ENCODE peak calls at places on chromosomes 16 and 17, in five cellular contexts. V is fibroblast of lung, F is lower lobe of right lung, U is NT2/D1, Y is IMR-90. P is an unnamed sample.

GRCh38 chr16:7422489-7422888 is 89.8 kb downstream of the RBFOX1 start:
- DNase-seq in F (no peak), U (no peak), V (no peak), Y (no peak), P (no peak)

GRCh38 chr17:78986048-78986648 is 6.4 kb upstream of the LGALS3BP start:
- DNase-seq in Y (peak; percentile 39), U (no peak), V (peak; percentile 62), F (no peak), P (no peak)

GRCh38 chr17:35743911-35744328 is 9.1 kb downstream of the GAS2L2 start:
- DNase-seq in Y (peak; percentile 40), F (no peak), V (peak; percentile 45), U (no peak), P (peak; percentile 18)

GRCh38 chr16:84821728-84822676 is 2.2 kb downstream of the CRISPLD2 start:
- DNase-seq in U (no peak), V (peak; percentile 64), F (no peak), Y (no peak), P (no peak)

GRCh38 chr17:3512512-3513171 is 36.8 kb downstream of the ASPA start:
- DNase-seq in U (no peak), F (no peak), V (peak; percentile 90), Y (peak; percentile 20), P (no peak)

GRCh38 chr17:35345926-35346771 is 27.3 kb downstream of the SLFN11 start:
- DNase-seq in V (peak; percentile 65), U (no peak), F (peak; percentile 85), Y (peak; percentile 53), P (peak; percentile 41)

GRCh38 chr16:46748775-46749705 is 896 bp upstream of the MYLK3 start:
- DNase-seq in F (no peak), U (no peak), V (no peak), Y (no peak), P (no peak)

GRCh38 chr17:46857600-46857999 is 6.2 kb downstream of the WNT9B start:
- DNase-seq in F (no peak), Y (no peak), U (no peak), V (no peak), P (no peak)

GRCh38 chr16:54268340-54268739 is 18.2 kb downstream of the IRX3 start:
- DNase-seq in Y (no peak), V (no peak), U (no peak), F (no peak), P (no peak)

GRCh38 chr16:70730944-70731343 is 45.1 kb upstream of the MTSS2 start:
- DNase-seq in V (no peak), F (no peak), Y (no peak), U (no peak), P (no peak)

GRCh38 chr16:75093598-75094540 is 22.7 kb downstream of the LDHD start:
- DNase-seq in F (no peak), V (no peak), Y (no peak), U (no peak), P (no peak)

GRCh38 chr16:64251742-64252141 is 870.1 kb downstream of the CDH11 start:
- DNase-seq in Y (no peak), V (no peak), F (no peak), U (no peak), P (no peak)

GRCh38 chr16:80803341-80804060 is 897 bp downstream of the CDYL2 start:
- DNase-seq in V (peak; percentile 11), U (no peak), Y (no peak), F (peak; percentile 63), P (no peak)

GRCh38 chr17:40321502-40322416 is 12.8 kb downstream of the RARA start:
- DNase-seq in F (no peak), V (no peak), U (no peak), Y (no peak), P (no peak)
- H3K4me3 ChIP-seq in F (peak overlapping the region; percentile 99), V (peak overlapping the region; percentile 11), U (peak overlapping the region; percentile 1), Y (peak overlapping the region; percentile 14), P (peak overlapping the region; percentile 37)

GRCh38 chr17:21166599-21167265 is 40.0 kb downstream of the DHRS7B start:
- DNase-seq in U (no peak), Y (peak; percentile 11), F (no peak), V (peak; percentile 70), P (no peak)

GRCh38 chr17:21165922-21166598 is 39.3 kb downstream of the DHRS7B start:
- DNase-seq in U (no peak), Y (no peak), V (no peak), F (no peak), P (no peak)

GRCh38 chr17:21169496-21169895 is 42.7 kb downstream of the DHRS7B start:
- DNase-seq in F (no peak), V (no peak), Y (no peak), U (no peak), P (no peak)

GRCh38 chr17:21168555-21168865 is 41.7 kb downstream of the DHRS7B start:
- DNase-seq in U (no peak), F (no peak), V (no peak), Y (no peak), P (no peak)

GRCh38 chr17:21167303-21167702 is 40.5 kb downstream of the DHRS7B start:
- DNase-seq in V (peak; percentile 15), U (no peak), Y (peak; percentile 5), F (no peak), P (no peak)
- H3K4me3 ChIP-seq in V (no peak overlapping the region), U (no peak overlapping the region), Y (no peak overlapping the region), F (no peak overlapping the region), P (no peak overlapping the region)

GRCh38 chr16:73034374-73034773 is 13.6 kb downstream of the ZFHX3 start:
- DNase-seq in U (no peak), Y (no peak), F (no peak), V (no peak), P (no peak)
- H3K4me3 ChIP-seq in U (no peak overlapping the region), Y (no peak overlapping the region), F (no peak overlapping the region), V (no peak overlapping the region), P (no peak overlapping the region)

DNA sequence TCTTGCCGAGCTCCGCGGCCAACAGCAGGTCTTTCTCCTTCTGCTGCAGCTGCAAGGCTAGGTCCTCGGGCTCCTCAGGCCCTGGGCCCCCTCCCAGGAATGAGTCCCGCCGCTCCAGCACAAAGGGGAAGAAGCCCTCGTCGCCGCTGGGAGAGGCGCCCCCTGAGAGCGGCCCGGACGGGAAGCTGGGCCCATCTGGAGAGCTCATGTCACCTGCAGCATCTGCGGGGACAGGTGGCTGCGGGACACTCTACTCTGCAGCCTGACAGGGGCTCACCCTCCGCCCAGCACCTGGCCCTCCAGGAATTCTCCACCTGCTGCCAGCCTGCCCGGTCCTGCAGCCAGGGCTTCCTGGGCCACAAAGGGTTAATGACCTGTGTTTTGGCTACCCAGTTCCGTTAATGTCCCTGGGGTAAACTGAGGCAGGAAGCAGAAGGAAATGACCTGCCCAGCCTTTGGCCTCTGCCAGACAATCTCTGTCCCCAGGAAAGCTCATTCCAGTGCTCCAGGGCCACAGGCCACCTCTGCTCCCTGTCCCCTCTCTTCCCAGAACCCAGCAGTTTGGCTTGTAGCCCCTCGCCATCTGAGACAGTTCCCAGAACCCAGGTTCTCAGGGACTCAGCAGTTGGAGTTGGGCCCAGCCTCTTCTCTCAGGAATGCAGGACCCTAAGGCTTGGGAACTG is 1.3 kb downstream of the BICDL2 start:
- DNase-seq in Y (no peak), V (no peak), F (no peak), U (no peak), P (no peak)
- H3K4me3 ChIP-seq in Y (no peak overlapping the region), V (no peak overlapping the region), F (peak overlapping the region; percentile 48), U (no peak overlapping the region), P (no peak overlapping the region)

GRCh38 chr16:57797526-57798266 is 4.6 kb downstream of the KIFC3 start:
- DNase-seq in F (peak; percentile 80), V (no peak), U (no peak), Y (no peak), P (no peak)
- H3K4me3 ChIP-seq in F (peak overlapping the region; percentile 45), V (no peak overlapping the region), U (peak overlapping the region; percentile 8), Y (no peak overlapping the region), P (no peak overlapping the region)

DNA sequence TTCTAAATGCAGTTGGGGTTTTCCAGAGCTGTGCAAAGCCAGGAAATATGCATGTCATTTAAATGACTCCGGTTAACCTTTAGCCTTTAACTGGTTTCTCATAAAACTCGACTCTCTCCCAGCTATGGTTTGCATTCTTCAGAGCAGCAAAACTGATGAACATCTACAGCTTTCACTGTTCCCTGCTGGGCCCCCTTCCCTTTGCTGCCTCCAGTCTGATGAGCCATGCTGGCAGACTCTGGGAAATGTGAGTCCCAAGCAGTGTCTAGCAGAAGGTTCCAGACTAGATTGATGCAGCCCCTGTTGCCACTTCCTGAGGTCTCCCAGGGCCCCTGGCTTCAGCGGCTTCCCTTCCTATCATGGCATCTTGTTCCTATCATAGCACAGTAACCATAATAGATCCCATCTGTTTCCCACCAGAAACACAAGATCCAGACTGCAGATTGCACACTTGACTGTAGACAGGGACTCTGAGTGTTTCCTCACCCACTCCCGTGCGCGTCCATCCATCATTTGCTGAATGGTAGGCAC is 135.4 kb downstream of the CLEC16A start:
- DNase-seq in Y (peak; percentile 98), U (no peak), V (peak; percentile 93), F (no peak), P (no peak)
- H3K4me3 ChIP-seq in Y (no peak overlapping the region), U (no peak overlapping the region), V (no peak overlapping the region), F (no peak overlapping the region), P (no peak overlapping the region)

GRCh38 chr17:48571024-48571818 is 6.9 kb downstream of the HOXB4 start:
- DNase-seq in Y (peak; percentile 71), U (no peak), V (peak; percentile 83), F (no peak), P (no peak)

GRCh38 chr17:48574523-48575065 is 3.6 kb downstream of the HOXB4 start:
- DNase-seq in Y (no peak), F (no peak), V (no peak), U (no peak), P (no peak)

GRCh38 chr17:48569676-48570324 is 8.3 kb downstream of the HOXB4 start:
- DNase-seq in Y (peak; percentile 55), F (no peak), U (no peak), V (peak; percentile 63), P (no peak)

GRCh38 chr17:48570325-48571023 is 7.7 kb downstream of the HOXB4 start:
- DNase-seq in U (no peak), Y (peak; percentile 63), F (no peak), V (peak; percentile 60), P (no peak)

DNA sequence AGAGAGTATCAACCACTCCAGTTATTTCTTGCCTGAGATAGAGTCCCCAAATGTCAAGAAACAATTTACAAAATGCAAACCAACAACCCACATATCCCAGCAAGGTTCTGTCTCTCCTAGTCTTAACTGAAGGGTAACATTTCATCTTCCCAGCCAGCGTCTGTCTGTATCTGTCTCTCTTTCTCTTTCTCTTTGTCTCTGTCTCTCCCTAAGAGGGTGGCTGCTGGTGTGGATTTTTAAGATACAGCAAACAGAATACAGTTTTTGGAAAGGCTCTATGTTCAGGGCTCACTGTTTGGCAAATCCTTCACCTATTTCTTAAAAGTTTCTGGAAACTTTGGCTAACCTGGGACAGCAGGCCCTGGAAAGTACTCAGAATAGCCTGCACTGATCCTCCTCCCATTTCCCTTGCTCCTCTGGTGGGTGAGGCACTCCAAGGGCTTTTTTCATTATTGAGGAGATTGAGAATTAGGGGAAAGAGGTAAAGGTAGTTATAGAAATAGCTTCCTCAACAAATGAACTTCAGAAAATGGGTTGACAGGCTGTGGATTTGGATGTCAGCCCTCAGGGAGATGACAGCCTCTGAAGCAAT is 6.2 kb downstream of the HOXB4 start:
- DNase-seq in F (no peak), V (no peak), U (no peak), Y (no peak), P (no peak)
- H3K4me3 ChIP-seq in F (peak overlapping the region; percentile 30), V (peak overlapping the region; percentile 44), U (no peak overlapping the region), Y (peak overlapping the region; percentile 45), P (no peak overlapping the region)

P was measured in Jurkat, Clone E6-1.